ENCODE peak calls at places on chromosomes 2 and 18, in four cellular contexts. W is fibroblast of lung, L is cardiac fibroblast, O is BJ. X is an unnamed sample.

GRCh38 chr2:108388045-108388444 is 10.3 kb downstream of the SULT1C4 start:
- DNase-seq in W (no peak), L (no peak), O (no peak), X (no peak)

GRCh38 chr2:98771771-98772521 is 41.0 kb upstream of the MGAT4A start:
- DNase-seq in W (peak; percentile 87), O (no peak), L (peak; percentile 70), X (no peak)

GRCh38 chr2:73112026-73112912 is 479 bp downstream of the RAB11FIP5 start:
- DNase-seq in O (no peak), L (peak; percentile 57), W (peak; percentile 61), X (no peak)

GRCh38 chr2:42895134-42895795 is 102.9 kb upstream of the HAAO start:
- DNase-seq in L (no peak), O (no peak), W (no peak), X (no peak)

GRCh38 chr2:240913810-240914644 is 7.9 kb downstream of the CROCC2 start:
- DNase-seq in W (peak; percentile 79), L (peak; percentile 90), O (no peak), X (no peak)

GRCh38 chr2:189022492-189022891 is 48.3 kb downstream of the COL3A1 start:
- DNase-seq in L (peak; percentile 82), W (no peak), O (peak; percentile 59), X (no peak)

GRCh38 chr2:205657579-205657978 is 24.7 kb upstream of the NRP2 start:
- DNase-seq in O (peak; percentile 74), L (peak; percentile 84), W (peak; percentile 70), X (no peak)

GRCh38 chr2:108184421-108184820 is 55.3 kb upstream of the SULT1C3 start:
- DNase-seq in L (peak; percentile 11), O (no peak), W (peak; percentile 4), X (no peak)

GRCh38 chr2:23092831-23093230 is 292.1 kb upstream of the KLHL29 start:
- DNase-seq in W (no peak), L (peak; percentile 5), O (no peak), X (peak; percentile 1)

GRCh38 chr18:79404567-79404910 is 8.8 kb downstream of the NFATC1 start:
- DNase-seq in L (no peak), O (no peak), W (no peak), X (no peak)

GRCh38 chr18:34492652-34493051 is 217.4 kb upstream of the DTNA start:
- DNase-seq in W (peak; percentile 13), O (no peak), L (no peak), X (no peak)
- H3K4me3 ChIP-seq in W (no peak overlapping the region), O (no peak overlapping the region), L (no peak overlapping the region), X (peak overlapping the region; percentile 73)

GRCh38 chr2:152555048-152555447 is 162.2 kb downstream of the PRPF40A start:
- DNase-seq in L (peak; percentile 40), W (no peak), O (no peak), X (no peak)
- TF ChIP-seq CTCF in L (peak; percentile 39), W (peak; percentile 62), O (no peak), X (peak; percentile 60)

DNA sequence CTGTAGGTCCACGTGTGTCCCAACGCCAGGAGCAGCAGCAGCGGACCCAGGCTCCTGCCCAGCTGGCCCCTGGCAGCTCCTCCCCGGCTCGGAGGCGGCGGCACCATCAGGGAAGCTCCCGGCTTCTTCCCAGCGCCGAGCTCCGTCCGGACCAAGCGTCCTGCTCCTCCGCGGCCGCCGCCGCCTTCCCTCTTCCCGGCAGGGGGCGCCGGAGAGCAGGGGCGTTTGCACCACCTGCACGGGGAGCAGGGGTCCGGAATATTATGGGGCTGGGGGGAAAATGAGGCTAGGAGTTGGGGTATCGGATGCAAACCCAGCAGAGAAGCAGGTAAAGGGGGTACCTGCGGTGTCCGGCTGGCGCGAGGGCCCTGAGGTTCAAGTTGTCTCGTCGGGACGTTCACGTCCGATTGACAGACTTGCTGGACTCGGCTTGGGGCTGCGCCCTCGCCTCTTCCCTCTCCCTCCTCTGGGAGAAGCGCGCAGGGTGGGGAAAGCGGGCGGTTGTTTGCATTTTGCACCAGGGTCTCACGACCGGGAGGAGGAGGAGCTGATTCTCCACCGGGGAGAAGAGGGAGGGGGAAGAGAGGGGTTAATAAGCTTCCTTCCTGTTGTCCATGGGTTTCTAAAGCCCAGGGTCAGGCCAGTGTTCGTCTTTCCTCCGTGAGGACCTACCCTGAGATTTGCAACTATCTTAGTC is at the start of gene CCBE1:
- DNase-seq in W (peak; percentile 71), L (peak; percentile 81), O (no peak), X (no peak)
- H3K4me3 ChIP-seq in W (peak within 1 kb of the TSS; percentile 92), L (peak within 1 kb of the TSS; percentile 83), O (peak within 1 kb of the TSS; percentile 89), X (peak within 1 kb of the TSS; percentile 59)

DNA sequence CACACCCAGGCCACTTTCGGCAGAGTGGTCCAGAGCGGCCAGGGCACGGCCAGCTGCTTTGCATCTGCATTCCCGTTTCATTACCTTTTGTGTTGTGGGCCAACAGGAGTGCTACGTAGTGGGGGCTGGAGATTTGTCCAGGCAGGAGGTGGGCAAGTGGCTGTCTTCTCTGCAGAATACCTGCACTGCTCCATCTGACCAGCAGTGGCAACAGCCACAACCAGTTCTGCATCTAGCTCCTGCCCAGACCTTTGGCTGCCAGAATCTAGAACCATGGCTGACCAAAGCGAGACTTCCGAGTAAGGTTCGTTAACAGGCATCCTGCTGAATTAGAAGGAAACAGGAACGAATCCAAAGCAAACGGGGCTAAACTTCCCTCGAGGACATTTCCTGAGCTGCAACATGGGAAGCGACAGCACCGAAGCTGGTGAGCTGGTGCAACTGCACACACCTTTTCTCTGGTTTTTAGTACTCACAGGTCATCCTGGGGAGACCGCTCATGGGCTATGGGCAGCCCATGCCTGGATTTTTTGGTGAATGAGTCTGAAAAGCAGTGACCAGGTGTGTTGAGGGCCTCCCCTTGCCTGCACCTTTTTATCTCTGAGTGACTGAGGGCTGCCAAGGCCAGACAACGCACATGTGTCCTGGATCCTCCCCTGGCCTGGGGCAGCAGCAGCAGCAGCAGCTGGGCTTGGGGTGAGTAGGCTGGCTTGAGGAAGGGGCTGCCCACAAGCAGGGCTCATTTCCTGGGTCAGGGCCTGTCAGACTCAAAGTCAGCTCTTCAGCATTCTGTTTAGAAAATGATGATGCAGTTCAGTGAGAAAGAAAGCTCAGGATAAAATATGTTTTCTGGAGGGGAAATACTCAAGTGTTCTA is 10.6 kb downstream of the GDF7 start:
- DNase-seq in W (no peak), L (no peak), O (no peak), X (no peak)
- TF ChIP-seq CTCF in W (no peak), L (no peak), O (no peak), X (peak; percentile 24)

GRCh38 chr2:138779451-138780440 is at the start of gene NXPH2:
- DNase-seq in L (no peak), W (peak; percentile 21), O (no peak), X (no peak)

GRCh38 chr2:138777996-138778395 is 2.2 kb downstream of the NXPH2 start:
- DNase-seq in L (peak; percentile 22), W (peak; percentile 73), O (no peak), X (peak; percentile 44)

GRCh38 chr2:138782378-138782777 is 2.2 kb upstream of the NXPH2 start:
- DNase-seq in L (no peak), W (no peak), O (no peak), X (no peak)

GRCh38 chr2:138780451-138780880 is 276 bp upstream of the NXPH2 start:
- DNase-seq in L (peak; percentile 5), W (no peak), O (no peak), X (no peak)

DNA sequence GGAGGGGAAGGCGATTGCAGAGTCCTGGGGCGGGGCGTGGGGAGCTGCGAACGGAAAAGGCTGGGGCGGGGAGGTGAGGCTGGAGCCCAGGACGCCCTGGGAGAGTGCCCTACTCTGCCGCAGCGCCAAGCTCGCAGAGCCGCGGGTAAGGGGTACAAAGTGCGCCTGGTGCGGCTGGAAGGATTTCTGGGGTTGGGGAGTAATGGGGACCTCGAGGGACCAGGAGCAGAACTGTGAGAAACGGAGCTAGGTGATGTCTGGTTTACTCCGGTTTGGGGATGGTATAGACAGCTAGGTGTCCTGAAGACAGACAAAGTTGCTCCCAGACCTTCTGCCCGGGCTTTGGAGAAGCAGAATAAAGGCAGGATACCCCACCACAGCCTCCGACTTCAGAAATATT is 718 bp upstream of the NXPH2 start:
- DNase-seq in O (no peak), W (no peak), L (no peak), X (no peak)
- H3K4me3 ChIP-seq in O (no peak overlapping the region), W (no peak overlapping the region), L (no peak overlapping the region), X (peak overlapping the region; percentile 24)

DNA sequence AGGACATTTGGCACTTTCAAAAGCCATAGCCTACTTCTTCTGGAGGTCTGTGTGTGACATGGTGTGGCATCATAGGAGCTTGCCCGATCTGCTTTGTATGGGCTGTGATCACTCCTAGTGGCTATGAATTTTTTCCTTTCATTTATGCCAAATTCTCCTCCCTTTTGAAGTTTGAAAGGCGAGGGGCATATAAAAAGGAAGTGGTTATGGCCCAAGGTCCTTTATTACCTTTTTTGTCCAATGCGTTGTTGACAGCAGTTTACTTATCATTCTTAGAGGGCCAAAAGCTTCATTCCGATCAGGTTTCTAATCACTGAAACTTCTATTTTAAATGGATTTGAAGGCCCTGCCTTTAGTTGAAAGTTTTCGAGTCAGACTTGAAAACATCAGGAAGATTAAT is 224.3 kb upstream of the FOSL2 start:
- DNase-seq in O (no peak), L (no peak), W (peak; percentile 75), X (no peak)
- TF ChIP-seq CTCF in O (no peak), L (no peak), W (no peak), X (no peak)